ENCODE peak calls at places on chromosomes 7 and 10, in eight cellular contexts. R is effector memory CD8-positive, alpha-beta T cell; C is activated CD4-positive, alpha-beta T cell treated with anti-CD3 and anti-CD28 coated beads, Interleukin-2, amount 50 U/mL, for 1 hour; D is A549; Q is DMS79 treated with DMSO at 0.1 percent for 48 hours; A is DMS 273 treated with DMSO at 0.1 percent for 48 hours; Z is NCI-H2171 treated with DMSO at 0.1 percent for 48 hours; G is NCI-H460. X is an unnamed sample.

GRCh38 chr10:21364196-21365114 is 161.0 kb downstream of the SKIDA1 start:
- DNase-seq in A (no peak), Q (no peak), G (peak; percentile 97), D (peak; percentile 99), R (no peak), Z (no peak), C (no peak), X (no peak)

GRCh38 chr7:149414745-149415390 is 46.0 kb downstream of the ZNF777 start:
- DNase-seq in G (no peak), Q (no peak), A (no peak), D (peak; percentile 29), Z (no peak), R (peak; percentile 33), C (peak; percentile 39), X (peak; percentile 50)

GRCh38 chr10:122116331-122116730 is 127.4 kb downstream of the TACC2 start:
- DNase-seq in C (no peak), Q (peak; percentile 34), Z (no peak), R (no peak), A (no peak), G (no peak), D (peak; percentile 75), X (no peak)

GRCh38 chr10:87505366-87506113 is 847 bp downstream of the MINPP1 start:
- DNase-seq in R (peak; percentile 17), D (peak; percentile 68), Z (peak; percentile 19), C (peak; percentile 35), Q (peak; percentile 8), G (peak; percentile 55), A (no peak), X (peak; percentile 27)

GRCh38 chr10:43221419-43222293 is 45.2 kb downstream of the RASGEF1A start:
- DNase-seq in Q (no peak), D (no peak), A (no peak), C (no peak), Z (no peak), G (no peak), R (no peak), X (no peak)

GRCh38 chr7:80974396-80975358 is 55.8 kb upstream of the SEMA3C start:
- DNase-seq in Q (no peak), Z (no peak), G (no peak), C (no peak), A (no peak), R (no peak), D (no peak), X (no peak)

GRCh38 chr7:96982586-96982985 is 22.8 kb upstream of the DLX6 start:
- DNase-seq in R (no peak), G (no peak), A (no peak), D (no peak), Z (no peak), C (no peak), Q (no peak), X (no peak)

GRCh38 chr7:108402865-108403264 is 53.4 kb downstream of the NRCAM start:
- DNase-seq in Q (peak; percentile 79), Z (no peak), C (no peak), R (no peak), A (no peak), G (peak; percentile 49), D (no peak), X (no peak)

GRCh38 chr10:1894912-1895311 is 157.6 kb upstream of the ADARB2 start:
- DNase-seq in C (no peak), Z (no peak), G (no peak), D (no peak), Q (no peak), A (no peak), R (no peak), X (no peak)

GRCh38 chr10:71004176-71004575 is 115.8 kb upstream of the PCBD1 start:
- DNase-seq in G (no peak), A (no peak), Q (no peak), Z (no peak), C (no peak), D (no peak), R (no peak), X (no peak)

GRCh38 chr10:75115137-75115536 is 3.7 kb downstream of the SAMD8 start:
- DNase-seq in G (no peak), Z (no peak), R (no peak), C (no peak), A (no peak), Q (no peak), D (no peak), X (no peak)

GRCh38 chr7:37109016-37109415 is 339.6 kb downstream of the ELMO1 start:
- DNase-seq in Q (no peak), R (no peak), A (no peak), Z (no peak), G (peak; percentile 52), C (no peak), D (no peak), X (no peak)

GRCh38 chr7:139948587-139948986 is 114.2 kb downstream of the PARP12 start:
- DNase-seq in Q (no peak), R (no peak), G (no peak), Z (no peak), D (no peak), C (no peak), A (no peak), X (no peak)

GRCh38 chr7:27520828-27521790 is 141.6 kb downstream of the HIBADH start:
- DNase-seq in R (no peak), D (no peak), Z (no peak), A (no peak), G (no peak), C (no peak), Q (no peak), X (no peak)

GRCh38 chr10:23363788-23364135 is 19.2 kb upstream of the C10orf67 start:
- DNase-seq in A (no peak), C (no peak), Q (no peak), Z (no peak), G (no peak), D (no peak), R (no peak), X (no peak)

GRCh38 chr7:93016681-93017349 is 101.0 kb downstream of the SAMD9 start:
- DNase-seq in A (no peak), R (no peak), G (no peak), C (no peak), Q (no peak), D (no peak), Z (no peak), X (no peak)

GRCh38 chr7:23654508-23654907 is 25.5 kb upstream of the FAM221A start:
- DNase-seq in Q (no peak), G (peak; percentile 26), R (no peak), D (peak; percentile 55), C (no peak), A (no peak), Z (no peak), X (no peak)

GRCh38 chr10:125004571-125005311 is 62.8 kb downstream of the ZRANB1 start:
- DNase-seq in A (no peak), R (no peak), G (no peak), Z (no peak), C (no peak), D (no peak), Q (no peak), X (no peak)

GRCh38 chr10:6957851-6958250 is 377.8 kb upstream of the PRKCQ start:
- DNase-seq in Q (no peak), A (no peak), C (no peak), D (no peak), R (no peak), Z (no peak), G (no peak), X (no peak)

GRCh38 chr7:128362670-128363069 is 1.2 kb upstream of the PRRT4 start:
- DNase-seq in Z (no peak), D (no peak), C (no peak), R (no peak), Q (no peak), A (no peak), G (no peak), X (no peak)

GRCh38 chr10:60382946-60383681 is 6.6 kb downstream of the ANK3 start:
- DNase-seq in G (no peak), Q (no peak), Z (no peak), R (no peak), A (no peak), C (no peak), D (peak; percentile 11), X (no peak)

GRCh38 chr7:36487756-36488336 is 98.2 kb downstream of the ANLN start:
- DNase-seq in Z (peak; percentile 78), G (peak; percentile 60), R (peak; percentile 36), D (peak; percentile 71), C (peak; percentile 16), Q (peak; percentile 45), A (peak; percentile 49), X (peak; percentile 61)

GRCh38 chr10:34814228-34815173 is 595 bp downstream of the PARD3 start:
- DNase-seq in R (no peak), Q (no peak), C (no peak), A (no peak), Z (peak; percentile 12), G (no peak), D (peak; percentile 43), X (no peak)

GRCh38 chr7:75914169-75914654 is 743 bp upstream of the POR start:
- DNase-seq in G (no peak), Q (no peak), R (no peak), A (no peak), C (no peak), Z (no peak), D (peak; percentile 30), X (no peak)

GRCh38 chr10:11113156-11113555 is 95.5 kb downstream of the CELF2 start:
- DNase-seq in D (no peak), G (no peak), A (no peak), C (peak; percentile 30), Z (no peak), Q (no peak), R (peak; percentile 24), X (peak; percentile 58)

GRCh38 chr10:98301664-98302319 is 33.8 kb upstream of the LOXL4 start:
- DNase-seq in C (no peak), A (peak; percentile 56), Z (peak; percentile 87), R (no peak), G (no peak), Q (no peak), D (no peak), X (no peak)

GRCh38 chr10:30059209-30060107 is at the start of gene JCAD:
- DNase-seq in Q (no peak), Z (no peak), R (peak; percentile 21), A (no peak), C (peak; percentile 39), G (peak; percentile 39), D (peak; percentile 32), X (no peak)

GRCh38 chr10:3146289-3146688 is 26.3 kb downstream of the PITRM1 start:
- DNase-seq in R (no peak), C (no peak), D (no peak), G (no peak), A (no peak), Q (no peak), Z (no peak), X (no peak)

GRCh38 chr10:125299476-125299875 is 139.1 kb upstream of the CTBP2 start:
- DNase-seq in R (no peak), D (no peak), C (no peak), G (no peak), Z (no peak), Q (no peak), A (no peak), X (no peak)

GRCh38 chr7:155405399-155406318 is 52.3 kb upstream of the EN2 start:
- DNase-seq in C (no peak), G (no peak), A (no peak), Q (peak; percentile 14), R (no peak), D (no peak), Z (no peak), X (no peak)

GRCh38 chr10:70998086-70998485 is 109.7 kb upstream of the PCBD1 start:
- DNase-seq in D (no peak), R (no peak), Z (no peak), A (no peak), C (no peak), G (no peak), Q (no peak), X (no peak)

GRCh38 chr7:139936760-139937310 is 107.8 kb downstream of the TBXAS1 start:
- DNase-seq in Q (no peak), C (no peak), D (no peak), G (no peak), R (no peak), Z (no peak), A (no peak), X (no peak)

GRCh38 chr10:103835121-103836045 is 20.0 kb downstream of the SH3PXD2A start:
- DNase-seq in G (no peak), Z (no peak), A (no peak), C (no peak), R (no peak), D (peak; percentile 15), Q (no peak), X (no peak)

GRCh38 chr7:26461508-26461907 is 169.8 kb downstream of the SNX10 start:
- DNase-seq in Q (no peak), G (no peak), R (no peak), Z (no peak), D (no peak), C (no peak), A (no peak), X (no peak)